ENCODE peak calls at places on chromosomes 7 and 10, in eight cellular contexts. L is activated CD8-positive, alpha-beta memory T cell treated with anti-CD3 and anti-CD28 coated beads for 24 hours; Q is cardiac fibroblast; V is mesothelial cell of epicardium; K is GM13976; W is mucosa of gallbladder; J is fibroblast of pulmonary artery; R is GM23248. X is an unnamed sample.

GRCh38 chr10:30701471-30702173 is 72.1 kb upstream of the LYZL2 start:
- DNase-seq in L (peak), Q (peak), V (no peak), K (peak), W (peak), J (peak), R (peak), X (no peak)

GRCh38 chr7:93757421-93757820 is 133.1 kb downstream of the TFPI2 start:
- DNase-seq in L (no peak), Q (peak), V (no peak), K (no peak), W (no peak), J (peak), R (peak), X (no peak)

GRCh38 chr7:101986335-101986734 is 168.9 kb downstream of the CUX1 start:
- DNase-seq in L (no peak), Q (peak), V (no peak), K (no peak), W (no peak), J (no peak), R (peak), X (no peak)

GRCh38 chr7:79317728-79318127 is 135.7 kb downstream of the MAGI2 start:
- DNase-seq in L (no peak), Q (peak), V (no peak), K (no peak), W (peak), J (peak), R (peak), X (no peak)

GRCh38 chr7:102077081-102077480 is 209.6 kb upstream of the SH2B2 start:
- DNase-seq in L (no peak), Q (no peak), V (no peak), K (no peak), W (no peak), J (no peak), R (no peak), X (no peak)

GRCh38 chr7:55593515-55594318 is 21.4 kb upstream of the VOPP1 start:
- DNase-seq in L (peak), Q (peak), V (peak), K (peak), W (peak), J (peak), R (peak), X (peak)

GRCh38 chr7:45190406-45191165 is 33.0 kb downstream of the RAMP3 start:
- DNase-seq in L (no peak), Q (no peak), V (no peak), K (no peak), W (no peak), J (no peak), R (no peak), X (no peak)

GRCh38 chr10:132028706-132029105 is 37.0 kb upstream of the JAKMIP3 start:
- DNase-seq in L (no peak), Q (no peak), V (no peak), K (no peak), W (no peak), J (no peak), R (no peak), X (no peak)

GRCh38 chr7:80136276-80137045 is 1.8 kb downstream of the GNAI1 start:
- DNase-seq in L (no peak), Q (peak), V (no peak), K (no peak), W (no peak), J (peak), R (peak), X (no peak)

GRCh38 chr10:119306514-119306951 is 99.2 kb downstream of the GRK5 start:
- DNase-seq in L (peak), Q (peak), V (no peak), K (peak), W (no peak), J (no peak), R (peak), X (no peak)

GRCh38 chr7:115078851-115079250 is 157.0 kb downstream of the MDFIC start:
- DNase-seq in L (no peak), Q (no peak), V (no peak), K (no peak), W (no peak), J (no peak), R (no peak), X (no peak)

GRCh38 chr10:17062493-17063487 is 66.8 kb downstream of the CUBN start:
- DNase-seq in L (no peak), Q (peak), V (no peak), K (no peak), W (peak), J (peak), R (peak), X (no peak)

GRCh38 chr10:100934084-100934659 is 21.4 kb downstream of the SLF2 start:
- DNase-seq in L (no peak), Q (peak), V (no peak), K (peak), W (no peak), J (peak), R (peak), X (no peak)

X was measured in lung.